ENCODE peak calls at places on chromosome 19, in seven cellular contexts. L, M, Q, E, H, N and D are unnamed samples.

GRCh38 chr19:28737021-28737525 is 475.9 kb downstream of the UQCRFS1 start:
- DNase-seq in L (peak; percentile 70), Q (peak; percentile 75), M (peak; percentile 65), E (no peak), N (no peak), H (peak; percentile 19), D (peak; percentile 63)

GRCh38 chr19:8240274-8241229 is 31.4 kb downstream of the CERS4 start:
- DNase-seq in L (peak; percentile 87), E (peak; percentile 49), Q (peak; percentile 82), M (peak; percentile 95), H (peak; percentile 75), N (peak; percentile 95), D (peak; percentile 89)

GRCh38 chr19:4304509-4305252 is at the start of gene FSD1:
- DNase-seq in M (peak; percentile 42), E (peak; percentile 88), N (no peak), L (peak; percentile 99), H (no peak), Q (peak; percentile 81), D (peak; percentile 100)

GRCh38 chr19:13441810-13442512 is 64.3 kb downstream of the CACNA1A start:
- DNase-seq in N (no peak), H (no peak), L (peak; percentile 72), M (peak; percentile 38), Q (peak; percentile 60), E (peak; percentile 50), D (peak; percentile 58)

GRCh38 chr19:38024991-38025716 is 118.1 kb downstream of the SIPA1L3 start:
- DNase-seq in H (no peak), N (no peak), Q (no peak), M (no peak), L (no peak), E (no peak), D (no peak)

GRCh38 chr19:49689133-49690072 is at the start of gene ADM5:
- DNase-seq in L (peak; percentile 38), M (no peak), N (no peak), E (peak; percentile 61), H (no peak), Q (peak; percentile 51), D (peak; percentile 46)

GRCh38 chr19:46391296-46392251 is 21.8 kb downstream of the CCDC8 start:
- DNase-seq in H (no peak), L (no peak), M (no peak), N (no peak), Q (no peak), E (no peak), D (no peak)

GRCh38 chr19:42512130-42512636 is 16.1 kb downstream of the CEACAM1 start:
- DNase-seq in M (no peak), N (peak; percentile 53), H (no peak), Q (no peak), E (no peak), L (no peak), D (no peak)

GRCh38 chr19:37983916-37984315 is 76.9 kb downstream of the SIPA1L3 start:
- DNase-seq in H (no peak), L (no peak), M (no peak), N (no peak), Q (no peak), E (no peak), D (no peak)

GRCh38 chr19:7970716-7971448 is 27.4 kb upstream of the TIMM44 start:
- DNase-seq in L (peak; percentile 71), Q (peak; percentile 60), E (peak; percentile 44), H (peak; percentile 23), N (no peak), M (peak; percentile 43), D (peak; percentile 73)

GRCh38 chr19:41321600-41322270 is 11.8 kb downstream of the CCDC97 start:
- DNase-seq in N (no peak), M (peak; percentile 73), Q (peak; percentile 81), H (no peak), L (peak; percentile 83), E (no peak), D (peak; percentile 89)

GRCh38 chr19:13978306-13978705 is 26.0 kb downstream of the DCAF15 start:
- DNase-seq in M (peak; percentile 14), Q (peak; percentile 46), H (peak; percentile 63), N (peak; percentile 95), L (peak; percentile 53), E (peak; percentile 58), D (no peak)

GRCh38 chr19:29858000-29858596 is 46.3 kb downstream of the CCNE1 start:
- DNase-seq in L (no peak), H (no peak), E (peak; percentile 58), Q (peak; percentile 28), M (no peak), N (no peak), D (no peak)

GRCh38 chr19:24073807-24074206 is 13.2 kb upstream of the ZNF254 start:
- DNase-seq in H (no peak), Q (no peak), M (no peak), E (no peak), N (no peak), L (no peak), D (no peak)

GRCh38 chr19:6800991-6801396 is 28.5 kb downstream of the VAV1 start:
- DNase-seq in Q (peak; percentile 86), L (peak; percentile 52), H (no peak), N (no peak), M (no peak), E (no peak), D (peak; percentile 25)

GRCh38 chr19:2239771-2240770 is 3.4 kb downstream of the SF3A2 start:
- DNase-seq in L (no peak), E (peak; percentile 38), M (peak; percentile 43), H (no peak), N (peak; percentile 93), Q (peak; percentile 56), D (no peak)

GRCh38 chr19:17579523-17580244 is 24.2 kb downstream of the COLGALT1 start:
- DNase-seq in H (peak; percentile 57), N (no peak), E (peak; percentile 39), M (peak; percentile 57), L (peak; percentile 87), Q (peak; percentile 75), D (peak; percentile 84)

GRCh38 chr19:11052391-11052790 is 36.9 kb upstream of the LDLR start:
- DNase-seq in M (no peak), Q (no peak), E (no peak), L (no peak), H (no peak), N (no peak), D (no peak)

GRCh38 chr19:11446652-11447301 is 11.3 kb downstream of the PRKCSH start:
- DNase-seq in E (peak; percentile 49), Q (peak; percentile 60), H (peak; percentile 49), M (peak; percentile 27), N (no peak), L (peak; percentile 89), D (peak; percentile 91)

GRCh38 chr19:10766681-10767201 is 48.9 kb downstream of the DNM2 start:
- DNase-seq in M (peak; percentile 56), H (no peak), L (peak; percentile 53), N (no peak), Q (peak; percentile 57), E (no peak), D (no peak)

GRCh38 chr19:56105090-56105701 is 15.9 kb downstream of the ZNF787 start:
- DNase-seq in Q (peak; percentile 76), M (peak; percentile 85), H (peak; percentile 72), N (peak; percentile 93), E (peak; percentile 66), L (peak; percentile 79), D (peak; percentile 84)

GRCh38 chr19:38971672-38972071 is 3.9 kb downstream of the FBXO17 start:
- DNase-seq in E (no peak), M (no peak), N (no peak), H (no peak), L (no peak), Q (peak; percentile 22), D (no peak)

GRCh38 chr19:47719047-47719885 is 6.0 kb downstream of the EHD2 start:
- DNase-seq in L (peak; percentile 95), Q (peak; percentile 99), N (peak; percentile 98), M (peak; percentile 99), H (peak; percentile 79), E (no peak), D (peak; percentile 94)

GRCh38 chr19:1001538-1002166 is 1.4 kb downstream of the GRIN3B start:
- DNase-seq in Q (peak; percentile 58), N (no peak), L (peak; percentile 81), M (no peak), H (no peak), E (peak; percentile 79), D (peak; percentile 82)